ENCODE peak calls at places on chromosomes 7 and 10, in ten cellular contexts. L, M, D, T, E, Z, Y, N, I and R are unnamed samples.

GRCh38 chr7:106031271-106032029 is 68.4 kb downstream of the CDHR3 start:
- DNase-seq in Y (peak), T (peak), L (no peak), I (no peak), M (peak), N (peak), Z (no peak), D (peak), E (no peak), R (no peak)

GRCh38 chr10:104406715-104407517 is 53.3 kb downstream of the CFAP58 start:
- DNase-seq in E (no peak), T (peak), I (no peak), D (no peak), M (no peak), L (peak), Y (no peak), N (no peak), Z (no peak), R (peak)

GRCh38 chr7:106870983-106871410 is 5.9 kb downstream of the PIK3CG start:
- DNase-seq in D (no peak), Y (no peak), E (no peak), N (no peak), L (no peak), T (no peak), M (no peak), I (no peak), Z (no peak), R (no peak)

GRCh38 chr10:17344206-17344605 is 110.2 kb downstream of the ST8SIA6 start:
- DNase-seq in N (no peak), D (no peak), I (no peak), Y (no peak), E (no peak), Z (no peak), T (no peak), M (no peak), L (no peak), R (no peak)

GRCh38 chr7:88835147-88835728 is 39.7 kb upstream of the TEX47 start:
- DNase-seq in I (no peak), Y (peak), L (no peak), Z (no peak), T (peak), M (no peak), E (peak), N (peak), D (no peak), R (peak)

GRCh38 chr10:34505338-34505737 is 309.8 kb downstream of the PARD3 start:
- DNase-seq in E (no peak), I (no peak), D (no peak), Y (no peak), L (no peak), N (no peak), Z (no peak), M (no peak), T (no peak), R (no peak)

GRCh38 chr10:79052311-79053080 is 16.3 kb upstream of the ZMIZ1 start:
- DNase-seq in M (no peak), N (peak), Z (no peak), L (no peak), E (no peak), Y (peak), T (peak), D (peak), I (peak), R (no peak)

GRCh38 chr10:44036425-44036824 is 348.5 kb downstream of the CXCL12 start:
- DNase-seq in I (no peak), M (no peak), D (no peak), T (no peak), E (no peak), L (no peak), Z (no peak), Y (no peak), N (no peak), R (no peak)

GRCh38 chr7:26398436-26399308 is 107.0 kb downstream of the SNX10 start:
- DNase-seq in L (peak), D (no peak), E (no peak), I (peak), T (peak), N (peak), Z (peak), M (peak), Y (peak), R (no peak)

GRCh38 chr10:28429573-28430216 is 103.2 kb upstream of the WAC start:
- DNase-seq in Y (no peak), I (no peak), Z (no peak), M (no peak), L (no peak), D (no peak), N (no peak), E (no peak), T (no peak), R (peak)

GRCh38 chr10:93753621-93754250 is 4.0 kb upstream of the LGI1 start:
- DNase-seq in Y (no peak), T (no peak), I (no peak), M (no peak), Z (no peak), N (no peak), L (no peak), D (no peak), E (no peak), R (no peak)

GRCh38 chr10:34294137-34294536 is 521.0 kb downstream of the PARD3 start:
- DNase-seq in D (no peak), N (no peak), M (no peak), T (no peak), L (no peak), I (no peak), E (no peak), Y (no peak), Z (no peak), R (no peak)

GRCh38 chr7:106418526-106418925 is 133.7 kb upstream of the NAMPT start:
- DNase-seq in Y (no peak), L (peak), N (no peak), Z (no peak), I (no peak), D (no peak), M (no peak), E (no peak), T (no peak), R (no peak)

GRCh38 chr7:49894543-49894942 is 121.1 kb downstream of the VWC2 start:
- DNase-seq in Z (no peak), M (no peak), D (no peak), Y (no peak), N (no peak), L (no peak), I (no peak), E (no peak), T (no peak), R (no peak)